ENCODE peak calls at places on chromosomes 4 and X, in seven cellular contexts. One of them, this sample, is unnamed.

GRCh38 chrX:38881066-38881465 is 79.8 kb downstream of the MID1IP1 start:
- DNase-seq in uterus: no peak
- DNase-seq in gastrocnemius medialis: no peak
- DNase-seq in thyroid gland: no peak
- DNase-seq in prostate gland: no peak
- DNase-seq in GM12878: no peak
- DNase-seq in IMR-90: no peak
- DNase-seq in this sample: no peak

GRCh38 chrX:2325076-2325784 is 175.5 kb downstream of the DHRSX start:
- DNase-seq in uterus: peak; percentile 84
- DNase-seq in prostate gland: peak; percentile 5
- DNase-seq in GM12878: peak; percentile 63
- DNase-seq in IMR-90: peak; percentile 84
- DNase-seq in thyroid gland: peak; percentile 83
- DNase-seq in gastrocnemius medialis: peak; percentile 79
- DNase-seq in this sample: peak; percentile 85

GRCh38 chr4:47473351-47473750 is 9.8 kb upstream of the COMMD8 start:
- DNase-seq in IMR-90: no peak
- DNase-seq in prostate gland: no peak
- DNase-seq in uterus: no peak
- DNase-seq in gastrocnemius medialis: no peak
- DNase-seq in thyroid gland: no peak
- DNase-seq in GM12878: no peak
- DNase-seq in this sample: no peak

GRCh38 chr4:36394352-36394903 is 113.0 kb downstream of the DTHD1 start:
- DNase-seq in GM12878: peak; percentile 20
- DNase-seq in gastrocnemius medialis: no peak
- DNase-seq in prostate gland: no peak
- DNase-seq in uterus: no peak
- DNase-seq in IMR-90: no peak
- DNase-seq in thyroid gland: no peak
- DNase-seq in this sample: no peak

GRCh38 chr4:76658231-76659102 is 223.4 kb downstream of the SHROOM3 start:
- DNase-seq in uterus: no peak
- DNase-seq in prostate gland: no peak
- DNase-seq in GM12878: no peak
- DNase-seq in IMR-90: peak; percentile 86
- DNase-seq in thyroid gland: no peak
- DNase-seq in gastrocnemius medialis: no peak
- DNase-seq in this sample: no peak

GRCh38 chrX:39047174-39047573 is 245.9 kb downstream of the MID1IP1 start:
- DNase-seq in uterus: no peak
- DNase-seq in gastrocnemius medialis: no peak
- DNase-seq in IMR-90: no peak
- DNase-seq in prostate gland: no peak
- DNase-seq in thyroid gland: no peak
- DNase-seq in GM12878: no peak
- DNase-seq in this sample: no peak

GRCh38 chr4:648579-649292 is 23.4 kb downstream of the PDE6B start:
- DNase-seq in gastrocnemius medialis: no peak
- DNase-seq in GM12878: no peak
- DNase-seq in uterus: no peak
- DNase-seq in IMR-90: no peak
- DNase-seq in thyroid gland: no peak
- DNase-seq in prostate gland: no peak
- DNase-seq in this sample: no peak

GRCh38 chr4:80221161-80221560 is 23.9 kb downstream of the PRDM8 start:
- DNase-seq in prostate gland: no peak
- DNase-seq in uterus: no peak
- DNase-seq in GM12878: no peak
- DNase-seq in thyroid gland: no peak
- DNase-seq in IMR-90: peak; percentile 61
- DNase-seq in gastrocnemius medialis: no peak
- DNase-seq in this sample: no peak

GRCh38 chr4:168618577-168619265 is 121.9 kb downstream of the PALLD start:
- DNase-seq in thyroid gland: no peak
- DNase-seq in prostate gland: no peak
- DNase-seq in uterus: no peak
- DNase-seq in IMR-90: peak; percentile 84
- DNase-seq in GM12878: no peak
- DNase-seq in gastrocnemius medialis: no peak
- DNase-seq in this sample: no peak

GRCh38 chrX:46770817-46771163 is 11.9 kb upstream of the SLC9A7 start:
- DNase-seq in gastrocnemius medialis: no peak
- DNase-seq in prostate gland: no peak
- DNase-seq in uterus: no peak
- DNase-seq in thyroid gland: no peak
- DNase-seq in IMR-90: peak; percentile 90
- DNase-seq in GM12878: no peak
- DNase-seq in this sample: no peak

GRCh38 chrX:4175221-4175620 is 461.8 kb upstream of the PRKX start:
- DNase-seq in prostate gland: no peak
- DNase-seq in thyroid gland: no peak
- DNase-seq in uterus: no peak
- DNase-seq in GM12878: no peak
- DNase-seq in IMR-90: no peak
- DNase-seq in gastrocnemius medialis: no peak
- DNase-seq in this sample: no peak

GRCh38 chr4:118968006-118968405 is 79.4 kb downstream of the SYNPO2 start:
- DNase-seq in GM12878: peak; percentile 67
- DNase-seq in prostate gland: peak; percentile 52
- DNase-seq in IMR-90: peak; percentile 87
- DNase-seq in thyroid gland: peak; percentile 41
- DNase-seq in gastrocnemius medialis: peak; percentile 91
- DNase-seq in uterus: peak; percentile 50
- DNase-seq in this sample: peak; percentile 68
- H3K4me3 ChIP-seq in GM12878: no peak overlapping the region
- H3K4me3 ChIP-seq in prostate gland: no peak overlapping the region
- H3K4me3 ChIP-seq in IMR-90: no peak overlapping the region
- H3K4me3 ChIP-seq in thyroid gland: no peak overlapping the region
- H3K4me3 ChIP-seq in gastrocnemius medialis: no peak overlapping the region
- H3K4me3 ChIP-seq in uterus: no peak overlapping the region
- H3K4me3 ChIP-seq in this sample: no peak overlapping the region

DNA sequence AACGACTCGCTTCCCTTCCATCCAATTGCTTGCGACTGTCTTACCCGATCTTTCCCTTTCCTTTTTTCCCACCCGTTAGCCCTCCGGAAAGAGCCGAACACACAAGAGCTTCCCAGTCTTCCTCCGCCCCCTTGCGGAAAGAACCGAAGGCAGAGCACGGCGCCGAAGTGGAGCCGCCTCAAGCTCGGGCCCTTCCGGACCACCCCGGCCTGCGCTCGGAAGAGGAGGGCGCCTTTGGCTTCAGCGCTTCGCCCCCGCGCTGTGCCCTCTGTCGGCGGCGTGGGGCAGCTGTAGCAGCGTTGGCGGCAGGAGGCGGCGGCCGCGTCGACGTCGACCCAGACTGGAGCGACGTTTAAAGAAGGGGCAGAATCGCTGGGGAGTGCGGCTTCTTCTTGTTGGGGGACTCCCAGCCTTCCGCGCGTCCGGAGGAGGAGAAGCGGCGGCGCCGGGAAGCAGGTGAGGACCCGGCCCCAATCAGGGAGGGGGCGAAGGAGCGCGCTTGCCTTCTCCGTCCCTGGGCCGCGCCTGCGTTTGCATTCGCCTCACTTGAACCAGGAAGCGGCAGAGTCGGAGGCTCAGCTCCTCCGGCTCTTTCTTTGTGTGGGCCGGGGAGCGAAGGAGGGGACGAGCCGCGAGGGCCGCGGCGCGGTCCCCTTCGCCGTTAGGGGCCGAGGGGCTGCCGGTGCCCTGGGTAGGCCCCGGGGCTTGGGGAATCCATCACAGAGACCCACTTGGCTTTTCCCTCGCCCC is at the start of gene ZBTB33:
- DNase-seq in thyroid gland: peak; percentile 90
- DNase-seq in prostate gland: peak; percentile 85
- DNase-seq in uterus: peak; percentile 90
- DNase-seq in IMR-90: peak; percentile 92
- DNase-seq in GM12878: peak; percentile 60
- DNase-seq in gastrocnemius medialis: peak; percentile 89
- DNase-seq in this sample: peak; percentile 94
- TF ChIP-seq POLR2A in thyroid gland: peak; percentile 89
- TF ChIP-seq POLR2A in prostate gland: peak; percentile 74
- TF ChIP-seq POLR2A in uterus: peak; percentile 66
- TF ChIP-seq POLR2A in IMR-90: peak; percentile 67
- TF ChIP-seq POLR2A in GM12878: peak; percentile 75
- TF ChIP-seq POLR2A in gastrocnemius medialis: peak; percentile 65
- TF ChIP-seq POLR2A in this sample: peak; percentile 71

GRCh38 chr4:158302076-158302866 is 92.0 kb downstream of the TMEM144 start:
- DNase-seq in thyroid gland: no peak
- DNase-seq in uterus: no peak
- DNase-seq in IMR-90: peak; percentile 80
- DNase-seq in GM12878: no peak
- DNase-seq in prostate gland: no peak
- DNase-seq in gastrocnemius medialis: no peak
- DNase-seq in this sample: no peak
- H3K4me3 ChIP-seq in thyroid gland: no peak overlapping the region
- H3K4me3 ChIP-seq in uterus: no peak overlapping the region
- H3K4me3 ChIP-seq in IMR-90: no peak overlapping the region
- H3K4me3 ChIP-seq in GM12878: no peak overlapping the region
- H3K4me3 ChIP-seq in prostate gland: no peak overlapping the region
- H3K4me3 ChIP-seq in gastrocnemius medialis: no peak overlapping the region
- H3K4me3 ChIP-seq in this sample: no peak overlapping the region

DNA sequence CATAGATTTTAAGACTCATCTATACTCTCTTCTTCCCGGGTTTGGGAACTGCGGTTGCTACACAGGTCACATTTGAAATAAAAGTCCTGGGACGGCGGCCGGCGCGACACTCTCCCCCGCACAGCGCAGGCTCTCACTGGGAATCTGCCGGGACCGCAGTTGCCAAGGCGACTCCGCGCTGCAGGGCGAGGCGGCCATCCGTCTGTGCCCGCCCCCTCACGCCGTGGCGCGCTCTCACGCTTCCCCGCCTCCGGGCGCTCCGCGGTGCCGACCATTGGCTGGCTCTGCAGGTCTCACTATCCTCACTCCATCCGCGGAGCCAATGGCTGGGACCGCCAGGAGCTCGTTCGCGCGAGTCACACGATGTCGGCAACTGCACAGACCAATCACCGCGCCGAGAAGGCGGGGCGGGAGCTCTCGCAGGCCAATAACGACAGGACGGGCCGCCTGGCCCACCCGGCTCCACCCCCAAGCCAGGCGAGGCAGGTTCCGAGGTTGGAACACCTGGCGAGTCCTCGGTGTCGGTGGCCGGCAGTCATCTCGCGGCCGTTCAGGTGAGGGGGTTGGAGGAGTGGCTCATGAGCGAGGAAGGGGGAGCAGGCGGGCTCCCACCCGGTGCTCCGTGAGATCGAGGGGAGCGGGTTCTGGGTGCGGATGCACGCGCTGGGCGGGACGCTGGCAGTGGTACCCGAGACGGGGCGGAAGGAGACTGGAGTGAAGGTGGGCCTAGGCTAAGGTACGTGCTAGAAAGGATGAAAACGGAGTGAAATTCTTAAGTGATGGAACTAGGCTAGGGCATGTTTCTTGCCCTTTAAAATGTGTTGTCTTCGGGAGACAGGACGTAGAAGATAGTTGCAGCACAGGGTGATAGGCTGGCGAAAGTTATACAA is at the start of gene MSMO1:
- DNase-seq in GM12878: peak; percentile 96
- DNase-seq in gastrocnemius medialis: peak; percentile 99
- DNase-seq in uterus: peak; percentile 99
- DNase-seq in thyroid gland: peak; percentile 100
- DNase-seq in IMR-90: peak; percentile 99
- DNase-seq in prostate gland: peak; percentile 100
- DNase-seq in this sample: peak; percentile 98
- TF ChIP-seq POLR2A in GM12878: peak; percentile 93
- TF ChIP-seq POLR2A in gastrocnemius medialis: peak; percentile 42
- TF ChIP-seq POLR2A in uterus: peak; percentile 60
- TF ChIP-seq POLR2A in thyroid gland: peak; percentile 92
- TF ChIP-seq POLR2A in IMR-90: peak; percentile 69
- TF ChIP-seq POLR2A in prostate gland: peak; percentile 82
- TF ChIP-seq POLR2A in this sample: peak; percentile 88

GRCh38 chr4:5927747-5928146 is 34.9 kb upstream of the CRMP1 start:
- DNase-seq in uterus: no peak
- DNase-seq in GM12878: no peak
- DNase-seq in IMR-90: no peak
- DNase-seq in thyroid gland: no peak
- DNase-seq in gastrocnemius medialis: no peak
- DNase-seq in prostate gland: no peak
- DNase-seq in this sample: no peak

GRCh38 chr4:5930456-5930855 is 37.6 kb upstream of the CRMP1 start:
- DNase-seq in IMR-90: no peak
- DNase-seq in uterus: no peak
- DNase-seq in prostate gland: no peak
- DNase-seq in GM12878: no peak
- DNase-seq in gastrocnemius medialis: no peak
- DNase-seq in thyroid gland: no peak
- DNase-seq in this sample: no peak

GRCh38 chr4:5927116-5927515 is 34.2 kb upstream of the CRMP1 start:
- DNase-seq in prostate gland: no peak
- DNase-seq in uterus: no peak
- DNase-seq in IMR-90: no peak
- DNase-seq in gastrocnemius medialis: no peak
- DNase-seq in thyroid gland: no peak
- DNase-seq in GM12878: no peak
- DNase-seq in this sample: no peak

GRCh38 chr4:5926601-5927000 is 33.7 kb upstream of the CRMP1 start:
- DNase-seq in IMR-90: no peak
- DNase-seq in uterus: no peak
- DNase-seq in gastrocnemius medialis: no peak
- DNase-seq in GM12878: no peak
- DNase-seq in thyroid gland: no peak
- DNase-seq in prostate gland: no peak
- DNase-seq in this sample: no peak

GRCh38 chr4:5928241-5928640 is 35.4 kb upstream of the CRMP1 start:
- DNase-seq in thyroid gland: no peak
- DNase-seq in prostate gland: no peak
- DNase-seq in GM12878: no peak
- DNase-seq in uterus: no peak
- DNase-seq in IMR-90: no peak
- DNase-seq in gastrocnemius medialis: no peak
- DNase-seq in this sample: no peak
- H3K4me3 ChIP-seq in thyroid gland: no peak overlapping the region
- H3K4me3 ChIP-seq in prostate gland: no peak overlapping the region
- H3K4me3 ChIP-seq in GM12878: no peak overlapping the region
- H3K4me3 ChIP-seq in uterus: no peak overlapping the region
- H3K4me3 ChIP-seq in IMR-90: no peak overlapping the region
- H3K4me3 ChIP-seq in gastrocnemius medialis: no peak overlapping the region
- H3K4me3 ChIP-seq in this sample: no peak overlapping the region

DNA sequence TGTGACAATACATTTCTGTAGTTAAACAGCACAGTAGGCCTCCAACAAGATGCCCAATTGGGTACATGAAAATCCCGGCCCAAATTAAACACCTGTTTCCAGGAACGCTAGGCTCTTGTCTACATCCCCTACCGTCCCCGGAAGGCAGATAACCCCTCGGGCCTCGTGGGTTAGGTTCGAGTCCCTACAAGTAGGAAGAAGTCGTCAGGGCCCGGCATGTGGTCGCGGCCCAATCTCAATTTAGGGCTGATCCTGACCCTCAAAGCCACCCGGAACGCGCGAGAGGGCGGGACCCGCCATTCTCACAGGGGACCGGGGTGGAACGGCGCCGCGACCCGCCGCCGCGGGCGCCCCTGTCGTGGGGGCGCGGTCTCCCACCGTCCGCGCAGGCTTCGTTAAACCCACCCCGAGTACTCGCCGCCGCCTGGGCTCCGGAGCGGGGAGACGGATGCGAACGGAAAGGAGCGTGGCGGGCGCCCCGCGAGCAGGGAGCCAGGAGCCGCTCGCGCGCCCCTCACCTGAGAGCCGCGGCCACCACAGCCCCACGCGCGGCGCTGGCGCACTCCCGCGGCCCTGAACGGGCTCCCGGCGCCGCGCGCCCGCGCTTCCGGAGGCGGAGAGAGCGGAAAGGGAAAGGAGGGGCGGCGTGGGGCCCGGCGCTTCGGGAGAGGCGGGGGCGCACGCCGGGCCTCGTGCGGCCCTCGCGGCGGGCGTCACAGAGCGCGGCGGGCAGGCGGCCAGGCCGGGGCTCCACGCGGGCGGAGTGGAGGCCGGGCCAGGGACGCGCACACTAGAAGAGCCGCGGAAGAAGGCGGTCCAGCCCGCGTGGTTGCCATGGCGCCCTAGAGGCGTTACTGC is at the start of gene CFAP97:
- DNase-seq in thyroid gland: peak; percentile 93
- DNase-seq in IMR-90: peak; percentile 87
- DNase-seq in uterus: peak; percentile 92
- DNase-seq in prostate gland: peak; percentile 88
- DNase-seq in gastrocnemius medialis: peak; percentile 79
- DNase-seq in GM12878: no peak
- DNase-seq in this sample: peak; percentile 92
- TF ChIP-seq POLR2A in thyroid gland: peak; percentile 89
- TF ChIP-seq POLR2A in IMR-90: peak; percentile 80
- TF ChIP-seq POLR2A in uterus: peak; percentile 85
- TF ChIP-seq POLR2A in prostate gland: peak; percentile 71
- TF ChIP-seq POLR2A in gastrocnemius medialis: peak; percentile 84
- TF ChIP-seq POLR2A in GM12878: peak; percentile 90
- TF ChIP-seq POLR2A in this sample: peak; percentile 53